ENCODE peak calls at places on chromosomes 12 and 14, in six cellular contexts. L, T, G, P, D and K are unnamed samples.

GRCh38 chr14:101475468-101476257 is 85.6 kb upstream of the DIO3 start:
- DNase-seq in L (peak; percentile 38), T (peak; percentile 20), G (no peak), P (no peak), D (no peak), K (no peak)

GRCh38 chr12:75341873-75342272 is 7.4 kb downstream of the GLIPR1L1 start:
- DNase-seq in L (no peak), T (no peak), G (no peak), P (no peak), D (no peak), K (no peak)

GRCh38 chr12:52949413-52950331 is 754 bp downstream of the KRT18 start:
- DNase-seq in L (no peak), T (no peak), G (no peak), P (peak; percentile 59), D (no peak), K (no peak)

GRCh38 chr12:91630118-91630517 is 447.5 kb upstream of the DCN start:
- DNase-seq in L (no peak), T (peak; percentile 53), G (no peak), P (no peak), D (no peak), K (no peak)

GRCh38 chr14:34000396-34000795 is 49.5 kb upstream of the EGLN3 start:
- DNase-seq in L (no peak), T (no peak), G (no peak), P (no peak), D (no peak), K (no peak)

GRCh38 chr12:123580772-123581171 is 3.6 kb upstream of the TMED2 start:
- DNase-seq in L (no peak), T (no peak), G (no peak), P (no peak), D (no peak), K (no peak)

GRCh38 chr12:57027011-57027804 is 10.9 kb upstream of the TAC3 start:
- DNase-seq in L (no peak), T (peak; percentile 62), G (no peak), P (no peak), D (no peak), K (no peak)

GRCh38 chr12:34119366-34119765 is 97.1 kb downstream of the ALG10 start:
- DNase-seq in L (no peak), T (no peak), G (no peak), P (no peak), D (no peak), K (no peak)